ENCODE peak calls at places on chromosomes 12 and 14, in eight cellular contexts. A is AG10803, Q is WTC11, W is fibroblast of pulmonary artery, E is progenitor cell of endocrine pancreas, D is cardiac muscle cell, I is B cell, T is epithelial cell of esophagus. H is an unnamed sample.

GRCh38 chr12:103821773-103822172 is 19.3 kb downstream of the NT5DC3 start:
- DNase-seq in A (peak), Q (no peak), W (no peak), E (no peak), D (no peak), I (no peak), T (no peak), H (no peak)

GRCh38 chr12:91804533-91804932 is 341.1 kb downstream of the BTG1 start:
- DNase-seq in A (no peak), Q (no peak), W (no peak), E (no peak), D (no peak), I (no peak), T (peak), H (no peak)

GRCh38 chr14:93115920-93116675 is at the start of gene ITPK1:
- DNase-seq in A (peak), Q (peak), W (peak), E (peak), D (peak), I (peak), T (peak), H (peak)

GRCh38 chr12:111168009-111168786 is 200.7 kb downstream of the PHETA1 start:
- DNase-seq in A (no peak), Q (no peak), W (no peak), E (no peak), D (no peak), I (no peak), T (no peak), H (no peak)

GRCh38 chr14:100406505-100407131 is 83.5 kb downstream of the SLC25A47 start:
- DNase-seq in A (peak), Q (no peak), W (peak), E (no peak), D (no peak), I (no peak), T (peak), H (no peak)

GRCh38 chr14:20697273-20698017 is 8.9 kb downstream of the ANG start:
- DNase-seq in A (peak), Q (peak), W (peak), E (peak), D (peak), I (peak), T (peak), H (peak)

GRCh38 chr14:52902971-52903385 is 47.9 kb downstream of the FERMT2 start:
- DNase-seq in A (no peak), Q (no peak), W (peak), E (no peak), D (peak), I (no peak), T (peak), H (no peak)

GRCh38 chr14:26594756-26595545 is 2.9 kb downstream of the NOVA1 start:
- DNase-seq in A (no peak), Q (no peak), W (no peak), E (no peak), D (no peak), I (no peak), T (no peak), H (no peak)

GRCh38 chr14:31941487-31941886 is 135.6 kb upstream of the ARHGAP5 start:
- DNase-seq in A (no peak), Q (no peak), W (no peak), E (no peak), D (no peak), I (no peak), T (no peak), H (no peak)

GRCh38 chr12:70748809-70749208 is 111.6 kb upstream of the PTPRB start:
- DNase-seq in A (no peak), Q (no peak), W (no peak), E (no peak), D (no peak), I (no peak), T (no peak), H (no peak)

GRCh38 chr12:11794311-11794710 is 144.8 kb downstream of the ETV6 start:
- DNase-seq in A (no peak), Q (no peak), W (no peak), E (no peak), D (no peak), I (no peak), T (no peak), H (no peak)

GRCh38 chr12:124538194-124539082 is 29.0 kb downstream of the NCOR2 start:
- DNase-seq in A (no peak), Q (no peak), W (no peak), E (no peak), D (peak), I (no peak), T (no peak), H (no peak)

GRCh38 chr14:23147676-23148075 is 28.6 kb upstream of the CEBPE start:
- DNase-seq in A (peak), Q (no peak), W (peak), E (no peak), D (peak), I (no peak), T (peak), H (no peak)

GRCh38 chr14:93975791-93976476 is 436 bp downstream of the ASB2 start:
- DNase-seq in A (no peak), Q (no peak), W (no peak), E (no peak), D (no peak), I (no peak), T (no peak), H (no peak)

GRCh38 chr12:27032679-27033078 is 10.3 kb downstream of the MED21 start:
- DNase-seq in A (no peak), Q (no peak), W (no peak), E (no peak), D (no peak), I (no peak), T (no peak), H (no peak)

GRCh38 chr14:24241829-24242443 is 487 bp downstream of the TINF2 start:
- DNase-seq in A (peak), Q (peak), W (peak), E (peak), D (peak), I (peak), T (peak), H (peak)

DNA sequence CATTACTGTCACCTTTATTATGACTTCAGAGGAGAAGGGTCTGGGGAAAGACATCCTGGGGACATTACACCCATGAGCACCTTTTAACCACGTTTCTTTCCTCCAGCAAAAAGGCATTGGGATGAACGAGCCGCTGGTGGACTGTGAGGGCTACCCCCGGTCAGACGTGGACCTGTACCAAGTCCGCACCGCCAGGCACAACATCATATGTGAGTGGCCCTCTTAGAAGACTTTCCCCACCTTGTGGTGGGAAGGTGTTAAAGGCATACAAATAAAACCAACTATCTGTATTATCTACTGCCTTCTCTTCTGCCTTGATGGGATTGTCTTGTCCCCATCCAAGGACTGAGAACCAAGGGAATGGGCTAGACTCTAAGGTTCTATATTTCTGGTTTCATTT is 6.0 kb downstream of the PSMD9 start:
- DNase-seq in A (peak), Q (peak), W (peak), E (no peak), D (peak), I (no peak), T (peak), H (no peak)
- TF ChIP-seq CTCF in A (peak), Q (peak), W (peak), E (peak), D (peak), I (no peak), T (peak), H (no peak)

GRCh38 chr14:68683326-68683725 is 109.5 kb downstream of the ZFP36L1 start:
- DNase-seq in A (peak), Q (no peak), W (no peak), E (no peak), D (peak), I (no peak), T (no peak), H (no peak)

GRCh38 chr14:68680541-68681051 is 112.3 kb downstream of the ZFP36L1 start:
- DNase-seq in A (peak), Q (no peak), W (peak), E (no peak), D (peak), I (no peak), T (peak), H (no peak)

GRCh38 chr14:68681256-68681655 is 111.6 kb downstream of the ZFP36L1 start:
- DNase-seq in A (no peak), Q (no peak), W (no peak), E (no peak), D (no peak), I (peak), T (no peak), H (no peak)

GRCh38 chr14:68684466-68685418 is 108.1 kb downstream of the ZFP36L1 start:
- DNase-seq in A (no peak), Q (no peak), W (no peak), E (no peak), D (no peak), I (no peak), T (no peak), H (no peak)

DNA sequence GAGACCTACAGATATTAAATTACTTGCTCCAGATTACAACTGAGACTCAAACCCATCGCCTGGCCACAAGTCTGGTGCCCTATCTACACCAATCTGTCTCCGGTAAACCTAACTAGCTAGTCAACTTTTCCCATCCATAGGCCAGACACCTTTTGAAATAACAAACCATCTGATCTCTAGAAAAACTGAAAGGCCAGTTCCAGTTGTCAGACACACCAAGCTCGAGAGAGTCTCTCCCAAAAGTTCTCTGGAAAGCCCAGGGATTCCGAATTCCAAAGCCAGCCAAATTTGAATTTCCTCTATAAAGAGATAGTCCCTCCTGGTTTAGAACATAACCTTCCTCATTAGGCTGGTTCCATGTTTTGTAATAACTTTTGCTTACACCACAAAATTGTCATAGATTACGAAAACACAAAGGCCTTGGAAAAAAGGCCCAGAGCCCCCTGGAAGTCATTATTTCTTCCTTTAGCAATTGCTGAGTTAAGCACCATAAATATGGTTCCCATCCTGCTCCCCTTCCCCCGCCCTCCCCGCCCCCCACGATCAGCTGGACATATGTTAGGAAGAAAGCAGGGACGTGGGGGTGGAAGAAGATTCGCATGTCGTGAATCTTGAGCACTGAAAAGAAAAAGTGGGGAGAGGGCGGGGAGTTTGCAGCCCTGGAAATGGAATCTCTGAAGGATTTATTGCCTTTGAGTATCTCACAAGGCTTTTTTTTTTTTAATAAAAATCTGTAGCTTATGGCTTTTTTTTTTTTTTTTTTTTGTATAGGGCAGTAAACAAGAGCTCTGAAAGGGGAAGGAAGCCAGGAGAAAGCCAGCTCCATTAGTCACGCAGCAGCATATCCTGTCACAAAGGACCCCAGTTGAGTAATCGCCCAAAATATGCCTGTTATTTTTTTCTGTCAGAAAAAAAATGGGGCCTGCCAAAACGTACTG is 110.4 kb downstream of the ZFP36L1 start:
- DNase-seq in A (peak), Q (no peak), W (peak), E (no peak), D (peak), I (peak), T (peak), H (no peak)
- TF ChIP-seq CTCF in A (no peak), Q (no peak), W (no peak), E (no peak), D (no peak), I (no peak), T (no peak), H (no peak)

GRCh38 chr14:105059035-105059916 is 6.0 kb downstream of the GPR132 start:
- DNase-seq in A (no peak), Q (peak), W (no peak), E (no peak), D (no peak), I (no peak), T (peak), H (no peak)
- TF ChIP-seq CTCF in A (no peak), Q (no peak), W (no peak), E (no peak), D (no peak), I (peak), T (no peak), H (no peak)

GRCh38 chr12:6534158-6534913 is at the start of gene GAPDH:
- DNase-seq in A (peak), Q (peak), W (peak), E (peak), D (peak), I (peak), T (peak), H (peak)
- TF ChIP-seq CTCF in A (no peak), Q (no peak), W (no peak), E (no peak), D (no peak), I (no peak), T (no peak), H (no peak)

GRCh38 chr12:2958432-2959193 is 584 bp upstream of the TEAD4 start:
- DNase-seq in A (peak), Q (no peak), W (peak), E (no peak), D (peak), I (no peak), T (peak), H (peak)

GRCh38 chr12:2960432-2960956 is 1.3 kb downstream of the TEAD4 start:
- DNase-seq in A (peak), Q (no peak), W (peak), E (no peak), D (no peak), I (no peak), T (peak), H (no peak)

GRCh38 chr12:2960996-2961616 is 1.9 kb downstream of the TEAD4 start:
- DNase-seq in A (no peak), Q (no peak), W (no peak), E (no peak), D (no peak), I (no peak), T (peak), H (no peak)

GRCh38 chr12:2959194-2959507 is at the start of gene TEAD4:
- DNase-seq in A (peak), Q (peak), W (peak), E (peak), D (peak), I (no peak), T (peak), H (peak)

DNA sequence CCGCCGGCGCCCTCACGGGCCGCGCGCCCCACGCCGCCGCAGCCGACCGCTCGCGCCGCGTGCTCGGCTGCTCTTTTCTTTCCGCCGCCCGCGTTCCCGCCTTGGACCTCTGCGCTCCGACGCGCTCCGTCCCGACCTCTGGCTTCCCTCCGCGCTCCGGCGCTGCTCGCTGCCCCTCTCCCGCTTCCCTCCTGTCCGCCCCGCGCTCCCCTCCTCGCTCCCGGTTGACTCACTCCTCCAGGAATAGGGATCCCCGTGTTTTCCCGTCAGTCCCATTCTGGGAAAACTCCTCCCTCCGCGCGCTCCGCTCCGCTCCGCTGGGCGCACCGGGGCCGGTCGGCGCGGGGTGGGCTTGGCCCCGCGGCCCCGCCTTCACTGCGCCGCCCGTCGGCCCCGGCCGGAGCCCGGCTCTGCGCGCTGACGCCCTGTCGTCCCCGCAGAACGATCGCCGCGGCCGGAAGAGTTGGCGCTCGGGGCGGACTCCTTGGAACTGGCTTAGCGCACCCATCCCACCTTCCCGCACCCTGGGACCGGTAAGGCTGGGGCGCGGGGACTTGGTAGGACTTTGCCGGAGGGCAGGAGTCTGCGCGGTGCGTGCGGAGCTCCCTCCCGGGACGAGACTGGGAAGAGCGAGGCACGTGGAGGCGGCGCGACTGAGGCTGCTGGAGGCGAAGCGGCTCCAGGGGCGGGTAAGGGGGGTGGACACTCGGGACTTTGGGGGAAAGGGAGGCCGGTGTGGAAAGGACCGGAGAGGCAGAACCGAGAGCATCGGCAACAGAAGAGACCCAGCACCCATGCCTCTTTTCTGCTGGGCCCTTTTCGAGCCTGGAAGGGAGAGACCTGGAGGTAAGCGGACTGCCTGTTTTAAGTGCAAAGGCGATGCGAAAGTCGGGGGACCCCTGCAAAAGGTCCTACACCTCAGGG is 573 bp downstream of the TEAD4 start:
- DNase-seq in A (peak), Q (peak), W (peak), E (peak), D (peak), I (no peak), T (peak), H (peak)
- TF ChIP-seq CTCF in A (no peak), Q (no peak), W (no peak), E (peak), D (no peak), I (no peak), T (no peak), H (no peak)

GRCh38 chr12:31324116-31324844 is 1.7 kb downstream of the SINHCAF start:
- DNase-seq in A (peak), Q (peak), W (peak), E (peak), D (peak), I (peak), T (peak), H (peak)
- TF ChIP-seq CTCF in A (no peak), Q (no peak), W (no peak), E (peak), D (no peak), I (peak), T (no peak), H (no peak)

GRCh38 chr12:47219243-47219642 is 139.5 kb upstream of the AMIGO2 start:
- DNase-seq in A (peak), Q (no peak), W (peak), E (no peak), D (peak), I (no peak), T (peak), H (no peak)
- TF ChIP-seq CTCF in A (no peak), Q (no peak), W (no peak), E (no peak), D (no peak), I (no peak), T (no peak), H (no peak)

DNA sequence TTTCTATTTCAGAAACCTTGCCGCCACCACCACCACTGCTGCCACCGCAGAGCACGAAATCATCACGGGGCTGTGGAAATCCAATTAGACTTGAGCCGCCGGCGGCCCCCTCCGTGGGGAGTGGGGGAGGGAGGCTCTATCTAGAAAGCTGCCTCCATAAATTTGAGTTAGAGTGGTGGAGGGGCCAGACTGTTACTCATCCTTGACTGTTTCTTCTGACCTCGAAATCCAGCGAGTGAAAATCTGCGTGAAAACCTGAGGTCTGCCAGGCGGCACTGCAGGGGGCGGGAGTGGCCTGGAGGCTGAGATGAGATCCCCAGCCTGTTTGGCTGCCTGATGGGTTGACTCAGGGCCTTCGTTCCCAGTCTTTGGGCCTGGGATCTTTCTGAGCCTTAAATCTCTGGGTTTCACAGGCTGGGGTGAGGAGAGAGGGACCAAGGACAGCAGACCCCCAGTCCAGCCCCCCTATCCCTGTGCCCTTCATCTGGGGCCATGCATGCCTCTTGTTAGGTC is 29.9 kb downstream of the TSPAN9 start:
- DNase-seq in A (peak), Q (peak), W (peak), E (no peak), D (peak), I (no peak), T (peak), H (no peak)
- TF ChIP-seq CTCF in A (no peak), Q (no peak), W (no peak), E (no peak), D (no peak), I (no peak), T (no peak), H (no peak)

DNA sequence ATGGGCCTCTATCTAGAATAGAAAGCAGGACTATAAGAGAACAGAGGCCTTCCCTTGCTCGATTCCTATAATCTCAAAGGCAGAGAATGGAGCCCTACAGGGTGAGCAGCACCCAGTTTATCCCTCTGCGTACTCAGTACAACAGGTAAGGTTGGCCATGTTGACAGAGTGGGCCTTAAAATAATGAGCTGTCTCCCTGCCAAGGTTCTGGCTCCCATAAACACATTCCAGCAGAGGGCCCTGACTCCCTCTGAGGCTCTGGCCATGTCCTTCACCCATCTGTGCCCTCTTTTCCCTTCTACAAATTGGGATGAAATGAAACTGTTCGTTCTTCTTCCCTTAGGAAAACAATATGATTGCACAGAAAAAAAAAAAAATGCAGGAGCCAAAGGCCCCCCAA is 16.9 kb upstream of the PNMA1 start:
- DNase-seq in A (no peak), Q (no peak), W (no peak), E (no peak), D (no peak), I (no peak), T (no peak), H (no peak)
- TF ChIP-seq CTCF in A (no peak), Q (no peak), W (peak), E (no peak), D (no peak), I (no peak), T (no peak), H (no peak)

GRCh38 chr12:87667378-87667777 is 361.8 kb downstream of the C12orf50 start:
- DNase-seq in A (peak), Q (no peak), W (peak), E (no peak), D (peak), I (no peak), T (peak), H (no peak)
- TF ChIP-seq CTCF in A (no peak), Q (no peak), W (peak), E (peak), D (peak), I (no peak), T (peak), H (no peak)